ENCODE peak calls at places on chromosomes 6 and 20, in four cellular contexts. K, V, T and A are unnamed samples.
A peak's percentile ranks its signal among the peaks of the same experiment; 100 is the strongest.

GRCh38 chr6:22057962-22058361 is 238.9 kb downstream of the PRL start:
- DNase-seq in K (no peak), V (no peak), T (no peak), A (no peak)

GRCh38 chr6:296151-297122 is 4.2 kb downstream of the DUSP22 start:
- DNase-seq in T (no peak), V (no peak), K (no peak), A (peak; percentile 41)

GRCh38 chr6:80437186-80437585 is 330.7 kb downstream of the BCKDHB start:
- DNase-seq in K (no peak), T (peak; percentile 1), V (no peak), A (no peak)

GRCh38 chr6:77456531-77457248 is 6.6 kb downstream of the HTR1B start:
- DNase-seq in V (no peak), T (peak; percentile 98), K (no peak), A (peak; percentile 67)

GRCh38 chr6:32075781-32076494 is 33.2 kb downstream of the TNXB start:
- DNase-seq in T (no peak), K (no peak), V (no peak), A (no peak)

GRCh38 chr6:89956182-89956581 is 61.9 kb downstream of the GJA10 start:
- DNase-seq in K (no peak), T (no peak), V (no peak), A (no peak)

GRCh38 chr6:70413829-70414494 is 654 bp downstream of the FAM135A start:
- DNase-seq in T (no peak), V (no peak), K (no peak), A (no peak)

GRCh38 chr6:18031680-18032256 is 44.3 kb upstream of the KIF13A start:
- DNase-seq in T (no peak), K (no peak), V (no peak), A (no peak)

GRCh38 chr20:63915471-63915870 is 20.5 kb downstream of the DNAJC5 start:
- DNase-seq in V (no peak), K (no peak), T (no peak), A (no peak)

GRCh38 chr20:62876441-62876825 is 14.8 kb upstream of the TCFL5 start:
- DNase-seq in K (no peak), T (no peak), V (no peak), A (no peak)

GRCh38 chr6:42201382-42201781 is 6.6 kb upstream of the GUCA1B start:
- DNase-seq in K (no peak), V (no peak), T (no peak), A (no peak)

GRCh38 chr6:6293317-6293716 is 27.1 kb downstream of the F13A1 start:
- DNase-seq in K (no peak), T (no peak), V (no peak), A (peak; percentile 92)

GRCh38 chr6:156967852-156968251 is 190.7 kb downstream of the ARID1B start:
- DNase-seq in K (no peak), T (no peak), V (no peak), A (no peak)

GRCh38 chr6:16355699-16356481 is 117.5 kb downstream of the GMPR start:
- DNase-seq in K (no peak), V (no peak), T (no peak), A (peak; percentile 61)

DNA sequence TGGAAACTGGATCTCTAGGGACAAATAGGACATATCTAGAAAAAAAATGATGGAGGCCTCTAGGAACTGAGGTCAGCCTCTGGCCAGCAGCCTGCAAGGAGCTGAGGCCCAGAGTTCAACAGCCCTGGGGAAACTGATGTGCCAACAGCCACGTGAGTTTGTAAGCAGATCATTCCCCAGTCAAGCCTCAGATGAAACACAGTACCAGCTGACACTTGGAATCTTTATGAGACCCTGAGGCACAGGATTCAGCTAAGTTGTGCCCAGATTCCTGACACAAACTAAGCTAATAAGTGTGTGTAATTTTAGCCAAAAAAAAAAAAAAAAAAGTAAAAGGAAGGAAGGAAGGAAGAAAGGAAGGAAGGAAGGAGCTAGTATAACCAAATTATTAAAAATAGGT is 1059.8 kb upstream of the MAP3K7 start:
- DNase-seq in T (no peak), K (no peak), V (no peak), A (no peak)
- TF ChIP-seq CTCF in T (no peak), K (no peak), V (no peak), A (no peak)

GRCh38 chr6:47525330-47526057 is 47.9 kb downstream of the CD2AP start:
- DNase-seq in V (no peak), K (no peak), T (no peak), A (no peak)
- H3K27ac ChIP-seq in V (no peak overlapping the region), K (no peak overlapping the region), T (no peak overlapping the region), A (no peak overlapping the region)

DNA sequence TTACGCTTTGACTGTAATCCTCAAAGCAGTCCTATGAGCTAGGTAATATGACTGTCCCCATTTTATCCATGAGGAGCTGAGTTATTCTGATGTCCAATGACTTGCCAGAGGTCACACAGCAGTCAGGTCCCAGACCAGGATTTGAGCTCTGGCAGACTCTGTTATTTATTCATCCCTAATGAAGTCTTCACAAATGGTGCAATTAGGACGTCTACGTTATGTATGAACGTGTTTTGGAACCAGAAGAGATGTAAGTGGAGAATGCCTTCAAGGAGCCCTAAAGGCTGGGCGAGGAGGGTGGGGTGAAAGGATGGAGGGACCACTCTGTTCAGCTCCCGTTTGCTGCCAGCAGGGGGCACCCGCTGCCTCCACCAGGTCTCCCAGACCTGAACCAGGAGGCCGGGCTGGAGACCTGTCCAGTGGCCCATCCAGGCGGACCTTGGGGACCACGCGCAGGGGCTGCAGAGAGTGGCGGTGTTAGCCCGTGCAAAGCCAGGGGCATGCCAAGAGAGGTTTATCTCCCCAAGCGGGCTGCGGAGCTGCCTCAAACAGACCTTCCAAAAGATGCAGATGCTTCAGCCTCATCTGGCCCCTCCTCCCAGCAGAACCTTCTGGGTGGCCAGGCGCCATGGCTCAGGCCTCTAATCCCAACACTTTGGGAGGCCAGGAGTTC is 15.2 kb upstream of the ZNF335 start:
- DNase-seq in T (peak; percentile 49), K (no peak), V (peak; percentile 64), A (peak; percentile 96)
- TF ChIP-seq CTCF in T (peak; percentile 96), K (peak; percentile 64), V (peak; percentile 91), A (peak; percentile 97)

GRCh38 chr6:146355521-146356100 is 188.0 kb upstream of the RAB32 start:
- DNase-seq in T (no peak), V (no peak), K (no peak), A (peak; percentile 82)
- H3K27ac ChIP-seq in T (no peak overlapping the region), V (no peak overlapping the region), K (no peak overlapping the region), A (no peak overlapping the region)